ENCODE peak calls at places on chromosomes 7 and 10, in seven cellular contexts. T, F, J, U, B, N and S are unnamed samples.

GRCh38 chr7:148230883-148231282 is 359.7 kb upstream of the C7orf33 start:
- DNase-seq in B (no peak), F (no peak), J (no peak), T (no peak), N (no peak), U (no peak), S (no peak)

GRCh38 chr10:111035542-111035941 is 41.3 kb upstream of the ADRA2A start:
- DNase-seq in F (no peak), U (no peak), J (no peak), N (no peak), T (no peak), B (no peak), S (no peak)

GRCh38 chr10:31457858-31458257 is 138.8 kb downstream of the ZEB1 start:
- DNase-seq in J (no peak), F (no peak), B (no peak), N (no peak), U (no peak), T (peak), S (no peak)

GRCh38 chr7:108109216-108109908 is 20.8 kb downstream of the LAMB4 start:
- DNase-seq in F (no peak), N (peak), J (peak), U (no peak), T (no peak), B (peak), S (no peak)

GRCh38 chr10:89262331-89263020 is 10.9 kb upstream of the LIPA start:
- DNase-seq in U (no peak), B (no peak), J (no peak), F (no peak), T (peak), N (no peak), S (no peak)

GRCh38 chr10:95536017-95536416 is 25.2 kb downstream of the SORBS1 start:
- DNase-seq in N (no peak), F (no peak), J (peak), U (no peak), B (no peak), T (peak), S (no peak)

GRCh38 chr10:22489467-22489866 is 144.2 kb downstream of the SPAG6 start:
- DNase-seq in B (no peak), N (no peak), U (no peak), J (no peak), F (no peak), T (no peak), S (peak)

GRCh38 chr10:89563861-89564478 is 28.6 kb upstream of the SLC16A12 start:
- DNase-seq in B (peak), N (peak), F (peak), U (no peak), T (peak), J (peak), S (peak)

GRCh38 chr10:132195366-132196075 is 8.8 kb downstream of the DPYSL4 start:
- DNase-seq in B (no peak), T (no peak), J (no peak), N (no peak), U (no peak), F (no peak), S (no peak)

GRCh38 chr10:5943536-5943935 is 33.8 kb downstream of the IL15RA start:
- DNase-seq in J (peak), B (no peak), F (no peak), U (no peak), N (peak), T (peak), S (no peak)

GRCh38 chr7:154757756-154758155 is 245.2 kb downstream of the PAXIP1 start:
- DNase-seq in N (no peak), T (no peak), J (no peak), B (no peak), U (no peak), F (no peak), S (no peak)

GRCh38 chr10:106436123-106436740 is 728.3 kb downstream of the SORCS1 start:
- DNase-seq in J (no peak), B (no peak), U (no peak), N (no peak), T (peak), F (no peak), S (no peak)

GRCh38 chr10:126177414-126178030 is 210.8 kb downstream of the ADAM12 start:
- DNase-seq in F (no peak), J (no peak), B (no peak), U (no peak), N (peak), T (peak), S (no peak)

GRCh38 chr7:101232141-101232821 is 5.3 kb downstream of the CLDN15 start:
- DNase-seq in J (peak), U (no peak), B (no peak), F (peak), N (peak), T (no peak), S (no peak)

GRCh38 chr7:131961281-131961680 is 404.9 kb upstream of the PODXL start:
- DNase-seq in B (no peak), J (no peak), N (no peak), F (peak), T (no peak), U (no peak), S (no peak)

GRCh38 chr10:73205956-73206355 is 38.0 kb downstream of the FAM149B1 start:
- DNase-seq in J (no peak), B (no peak), T (no peak), F (no peak), U (no peak), N (no peak), S (no peak)

GRCh38 chr10:18397886-18398285 is 253.5 kb downstream of the NSUN6 start:
- DNase-seq in N (no peak), F (peak), U (no peak), B (no peak), T (no peak), J (no peak), S (no peak)

GRCh38 chr7:153190452-153190851 is 430.9 kb downstream of the ACTR3B start:
- DNase-seq in B (peak), N (peak), U (no peak), J (no peak), T (no peak), F (no peak), S (peak)

GRCh38 chr10:24952701-24953349 is 419 bp upstream of the PRTFDC1 start:
- DNase-seq in B (peak), J (peak), F (peak), T (peak), U (no peak), N (peak), S (no peak)

GRCh38 chr10:22568928-22569327 is 145.4 kb downstream of the PIP4K2A start:
- DNase-seq in B (no peak), N (no peak), U (no peak), T (no peak), J (no peak), F (no peak), S (no peak)

GRCh38 chr7:153030976-153031375 is 271.4 kb downstream of the ACTR3B start:
- DNase-seq in F (no peak), B (no peak), U (no peak), T (no peak), N (no peak), J (no peak), S (no peak)

GRCh38 chr7:99112097-99112496 is 31.8 kb downstream of the SMURF1 start:
- DNase-seq in T (no peak), F (no peak), U (no peak), B (peak), J (no peak), N (no peak), S (no peak)

GRCh38 chr7:115631782-115632181 is 398.8 kb downstream of the TFEC start:
- DNase-seq in U (no peak), T (no peak), J (no peak), N (no peak), B (no peak), F (no peak), S (no peak)

GRCh38 chr10:100939763-100940344 is 27.1 kb downstream of the SLF2 start:
- DNase-seq in T (no peak), B (no peak), F (no peak), J (no peak), U (no peak), N (no peak), S (no peak)

GRCh38 chr7:127396184-127396583 is 3.7 kb upstream of the ZNF800 start:
- DNase-seq in T (no peak), B (peak), J (no peak), U (peak), F (no peak), N (no peak), S (peak)

GRCh38 chr7:108604685-108605077 is 35.0 kb downstream of the DNAJB9 start:
- DNase-seq in T (no peak), J (no peak), B (no peak), F (no peak), N (no peak), U (no peak), S (no peak)

GRCh38 chr7:73519867-73520672 is 2.0 kb downstream of the BAZ1B start:
- DNase-seq in J (no peak), U (no peak), B (peak), F (no peak), T (no peak), N (no peak), S (peak)

GRCh38 chr10:92149261-92149660 is 141.6 kb downstream of the CPEB3 start:
- DNase-seq in N (no peak), U (no peak), J (no peak), F (no peak), T (no peak), B (no peak), S (no peak)

GRCh38 chr7:139825666-139826290 is 3.3 kb upstream of the TBXAS1 start:
- DNase-seq in B (no peak), N (no peak), F (no peak), U (no peak), T (peak), J (no peak), S (no peak)

GRCh38 chr7:101644879-101645278 is 15.8 kb upstream of the MYL10 start:
- DNase-seq in B (no peak), J (peak), N (no peak), U (no peak), T (no peak), F (no peak), S (no peak)

GRCh38 chr10:120917521-120918250 is 66.5 kb downstream of the WDR11 start:
- DNase-seq in N (no peak), F (peak), U (no peak), T (no peak), B (no peak), J (no peak), S (no peak)

GRCh38 chr10:123772645-123773508 is 106.7 kb downstream of the GPR26 start:
- DNase-seq in U (peak), T (no peak), J (no peak), B (no peak), N (no peak), F (no peak), S (peak)

GRCh38 chr7:105178177-105178576 is 164.2 kb downstream of the KMT2E start:
- DNase-seq in U (no peak), J (peak), B (no peak), N (no peak), F (no peak), T (no peak), S (no peak)

GRCh38 chr7:85021090-85021704 is 165.7 kb downstream of the SEMA3D start:
- DNase-seq in J (peak), F (peak), B (no peak), N (no peak), T (no peak), U (no peak), S (no peak)

GRCh38 chr10:96683710-96684109 is 36.6 kb downstream of the PIK3AP1 start:
- DNase-seq in T (no peak), F (no peak), B (no peak), N (no peak), U (no peak), J (no peak), S (no peak)

GRCh38 chr10:51092402-51092801 is 18.1 kb downstream of the PRKG1 start:
- DNase-seq in N (no peak), U (no peak), T (peak), F (no peak), J (no peak), B (no peak), S (no peak)

GRCh38 chr10:92993671-92994304 is 66.8 kb upstream of the CYP26C1 start:
- DNase-seq in T (no peak), J (no peak), U (no peak), F (no peak), B (no peak), N (no peak), S (no peak)